ENCODE peak calls at places on chromosomes 12 and 14, in ten cellular contexts. S is brain microvascular endothelial cell; Y is spleen; L is neuronal stem cell; E is CD4-positive, alpha-beta T cell; A is AG04450; K is gastrocnemius medialis; Q is kidney; P is aorta; M is CD8-positive, alpha-beta T cell. B is an unnamed sample.

GRCh38 chr12:121678721-121679300 is 9.4 kb upstream of the MORN3 start:
- DNase-seq in E (no peak), K (no peak), Q (no peak), M (no peak), A (no peak), Y (no peak), L (no peak), P (no peak), S (no peak), B (no peak)

GRCh38 chr14:51547701-51548100 is 104.0 kb upstream of the FRMD6 start:
- DNase-seq in P (no peak), Q (no peak), M (no peak), E (no peak), A (no peak), Y (no peak), K (no peak), S (no peak), L (no peak), B (no peak)

GRCh38 chr12:15797818-15798217 is 8.6 kb upstream of the EPS8 start:
- DNase-seq in S (no peak), L (no peak), M (no peak), E (no peak), K (no peak), Y (no peak), A (no peak), Q (no peak), P (no peak), B (no peak)

GRCh38 chr14:72780771-72781170 is 113.1 kb downstream of the DPF3 start:
- DNase-seq in K (no peak), P (no peak), Y (no peak), E (no peak), L (no peak), Q (no peak), A (no peak), S (peak), M (peak), B (no peak)

GRCh38 chr12:5901416-5901815 is 43.6 kb downstream of the ANO2 start:
- DNase-seq in A (no peak), E (no peak), Y (no peak), L (no peak), M (no peak), Q (no peak), S (no peak), K (no peak), P (no peak), B (no peak)

GRCh38 chr14:103141117-103141796 is 18.0 kb downstream of the TNFAIP2 start:
- DNase-seq in K (no peak), Y (no peak), M (no peak), E (no peak), A (no peak), L (no peak), S (no peak), Q (peak), P (no peak), B (peak)

GRCh38 chr14:77181124-77181602 is 435 bp upstream of the TMEM63C start:
- DNase-seq in A (no peak), S (no peak), K (no peak), Q (no peak), L (no peak), Y (no peak), M (no peak), P (no peak), E (no peak), B (no peak)

GRCh38 chr12:89349814-89350213 is 2.5 kb downstream of the DUSP6 start:
- DNase-seq in A (no peak), Y (no peak), M (no peak), L (no peak), E (no peak), P (no peak), K (no peak), S (peak), Q (no peak), B (no peak)

GRCh38 chr12:120529641-120530314 is 820 bp upstream of the COQ5 start:
- DNase-seq in Y (no peak), S (peak), A (no peak), L (peak), K (no peak), E (no peak), P (no peak), M (no peak), Q (no peak), B (no peak)

GRCh38 chr12:110117948-110118685 is 6.0 kb upstream of the IFT81 start:
- DNase-seq in K (no peak), P (no peak), A (no peak), Q (no peak), L (no peak), M (no peak), Y (no peak), S (no peak), E (no peak), B (no peak)

GRCh38 chr12:100733817-100734593 is 60.6 kb upstream of the ANO4 start:
- DNase-seq in A (peak), Q (no peak), L (no peak), S (no peak), Y (no peak), E (no peak), K (no peak), M (no peak), P (no peak), B (no peak)

GRCh38 chr14:70792939-70793338 is 16.4 kb downstream of the MAP3K9 start:
- DNase-seq in M (no peak), P (no peak), Y (no peak), K (no peak), L (no peak), Q (no peak), A (no peak), E (no peak), S (no peak), B (no peak)

DNA sequence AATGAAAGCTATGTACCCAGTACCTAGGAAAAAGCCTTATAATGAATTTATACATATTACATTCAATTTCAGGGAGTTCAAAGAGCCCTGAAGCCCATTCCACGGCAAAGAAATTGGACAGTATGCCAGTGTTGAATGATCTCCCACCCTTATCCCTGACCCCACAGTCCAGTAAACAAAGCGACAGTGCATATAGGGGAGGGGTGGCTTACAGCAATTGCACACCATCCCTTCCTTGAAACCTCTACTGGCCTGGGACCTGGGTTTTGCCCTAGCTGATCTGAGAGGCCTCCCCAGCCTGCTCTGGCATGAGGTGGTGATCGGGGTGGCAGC is 17.3 kb upstream of the RND1 start:
- DNase-seq in K (no peak), L (no peak), A (no peak), Q (no peak), E (no peak), P (no peak), Y (no peak), M (no peak), S (no peak), B (no peak)
- H3K27ac ChIP-seq in K (no peak), L (peak), A (no peak), Q (peak), E (no peak), P (no peak), Y (no peak), M (no peak), S (peak), B (no peak)

DNA sequence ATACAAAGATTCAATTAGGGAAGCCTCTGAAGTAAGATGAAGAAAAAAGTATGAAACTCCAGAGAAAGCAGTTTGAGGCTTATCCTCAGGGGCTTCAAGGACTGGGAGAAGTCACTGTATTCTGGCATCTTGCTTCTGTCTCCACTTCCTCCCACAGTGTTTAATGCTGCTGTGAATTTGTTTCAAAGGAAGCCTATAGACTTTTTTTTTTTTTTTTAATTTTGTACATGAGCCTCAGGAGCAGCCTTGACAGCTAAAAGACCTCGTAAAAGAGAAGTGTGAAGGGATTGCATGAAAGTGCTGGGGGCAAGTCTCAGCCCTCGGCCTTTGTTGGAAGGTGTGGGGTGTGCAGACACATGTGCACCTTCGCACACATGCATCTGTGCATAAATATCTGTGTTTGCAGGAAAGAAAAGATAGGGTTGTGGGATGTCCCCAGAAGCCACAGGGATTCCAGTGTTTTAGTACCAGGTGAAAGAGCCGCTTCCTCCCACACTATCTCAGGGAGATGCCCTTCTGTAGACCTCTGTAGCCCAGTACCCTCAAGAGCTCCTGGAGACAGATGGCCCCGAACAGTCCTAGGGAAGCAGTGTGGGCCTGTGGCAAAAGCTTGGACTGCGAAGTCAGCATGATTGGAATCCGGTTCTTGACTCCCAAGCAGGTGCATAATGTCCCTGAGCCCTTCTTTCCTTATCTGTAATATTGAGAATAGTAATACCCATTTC is 193.5 kb upstream of the BCL2L14 start:
- DNase-seq in Q (no peak), A (no peak), K (no peak), S (no peak), E (no peak), P (no peak), L (no peak), Y (no peak), M (no peak), B (no peak)
- H3K27ac ChIP-seq in Q (no peak), A (no peak), K (no peak), S (no peak), E (no peak), P (peak), L (no peak), Y (peak), M (no peak), B (no peak)

GRCh38 chr14:37329189-37330001 is 131.7 kb downstream of the MIPOL1 start:
- DNase-seq in A (no peak), K (no peak), M (no peak), L (no peak), Q (no peak), S (no peak), Y (no peak), E (no peak), P (no peak), B (no peak)
- H3K27ac ChIP-seq in A (no peak), K (no peak), M (no peak), L (no peak), Q (no peak), S (no peak), Y (no peak), E (no peak), P (no peak), B (no peak)

GRCh38 chr12:51025748-51026654 is at the start of gene SLC11A2:
- DNase-seq in Q (peak), Y (peak), L (peak), E (peak), A (peak), K (peak), S (peak), M (peak), P (peak), B (peak)

GRCh38 chr12:51027342-51027835 is 1.2 kb upstream of the SLC11A2 start:
- DNase-seq in L (no peak), Y (no peak), K (no peak), M (no peak), P (no peak), S (no peak), A (no peak), Q (no peak), E (no peak), B (no peak)

GRCh38 chr12:51023625-51024395 is 2.4 kb downstream of the SLC11A2 start:
- DNase-seq in M (no peak), Q (no peak), K (no peak), L (no peak), P (no peak), Y (no peak), S (no peak), E (no peak), A (no peak), B (no peak)

GRCh38 chr12:51028126-51028810 is 2.1 kb upstream of the SLC11A2 start:
- DNase-seq in A (no peak), E (no peak), P (no peak), Y (no peak), S (peak), K (peak), M (no peak), L (peak), Q (no peak), B (no peak)

GRCh38 chr12:51025182-51025747 is 919 bp downstream of the SLC11A2 start:
- DNase-seq in A (no peak), L (no peak), E (no peak), Y (no peak), P (no peak), S (no peak), K (no peak), Q (no peak), M (no peak), B (no peak)
- H3K27ac ChIP-seq in A (peak), L (peak), E (peak), Y (peak), P (peak), S (peak), K (peak), Q (peak), M (peak), B (peak)

GRCh38 chr12:127295630-127296029 is 971.3 kb upstream of the TMEM132C start:
- DNase-seq in L (no peak), K (no peak), S (no peak), E (no peak), Q (no peak), A (no peak), P (no peak), Y (no peak), M (no peak), B (no peak)
- H3K27ac ChIP-seq in L (no peak), K (no peak), S (no peak), E (no peak), Q (no peak), A (no peak), P (no peak), Y (no peak), M (no peak), B (no peak)

GRCh38 chr12:14393736-14394135 is 28.3 kb downstream of the ATF7IP start:
- DNase-seq in K (no peak), Q (no peak), Y (no peak), P (no peak), L (no peak), E (no peak), M (no peak), S (no peak), A (no peak), B (no peak)

GRCh38 chr12:14390885-14391530 is 25.5 kb downstream of the ATF7IP start:
- DNase-seq in Q (no peak), P (no peak), Y (no peak), E (no peak), A (no peak), K (no peak), M (no peak), S (no peak), L (no peak), B (no peak)

GRCh38 chr12:14396071-14396470 is 30.6 kb downstream of the ATF7IP start:
- DNase-seq in S (no peak), E (no peak), Q (no peak), P (no peak), K (no peak), Y (no peak), A (no peak), M (no peak), L (no peak), B (no peak)

GRCh38 chr12:14395059-14395778 is 29.7 kb downstream of the ATF7IP start:
- DNase-seq in A (no peak), M (no peak), S (no peak), L (no peak), E (no peak), Q (no peak), K (no peak), P (no peak), Y (no peak), B (no peak)

GRCh38 chr12:14394317-14395058 is 29.0 kb downstream of the ATF7IP start:
- DNase-seq in Y (no peak), K (peak), A (peak), E (peak), M (no peak), P (no peak), L (peak), S (peak), Q (no peak), B (peak)
- H3K27ac ChIP-seq in Y (peak), K (peak), A (no peak), E (peak), M (peak), P (no peak), L (peak), S (peak), Q (no peak), B (no peak)